ENCODE peak calls at places on chromosomes 11 and 22, in eight cellular contexts. One of them, this sample, is unnamed.

GRCh38 chr22:12601870-12602779 is 2925.9 kb upstream of the OR11H1 start:
- DNase-seq in non-pigmented ciliary epithelial cell: no peak
- DNase-seq in CD8-positive, alpha-beta T cell: no peak
- DNase-seq in cardiac fibroblast: no peak
- DNase-seq in BJ: no peak
- DNase-seq in RWPE1: no peak
- DNase-seq in T47D: peak
- DNase-seq in stimulated activated CD8-positive, alpha-beta memory T cell treated with anti-CD3 and anti-CD28 coated beads, Interleukin-2, amount 100 ng/mL, for 48 hours: no peak
- DNase-seq in this sample: no peak

GRCh38 chr11:80462211-80462610 is 1021.4 kb upstream of the TENM4 start:
- DNase-seq in RWPE1: peak
- DNase-seq in cardiac fibroblast: peak
- DNase-seq in T47D: no peak
- DNase-seq in stimulated activated CD8-positive, alpha-beta memory T cell treated with anti-CD3 and anti-CD28 coated beads, Interleukin-2, amount 100 ng/mL, for 48 hours: no peak
- DNase-seq in BJ: no peak
- DNase-seq in non-pigmented ciliary epithelial cell: peak
- DNase-seq in CD8-positive, alpha-beta T cell: no peak
- DNase-seq in this sample: no peak

GRCh38 chr11:2466069-2466801 is 21.4 kb downstream of the KCNQ1 start:
- DNase-seq in stimulated activated CD8-positive, alpha-beta memory T cell treated with anti-CD3 and anti-CD28 coated beads, Interleukin-2, amount 100 ng/mL, for 48 hours: no peak
- DNase-seq in cardiac fibroblast: no peak
- DNase-seq in RWPE1: no peak
- DNase-seq in non-pigmented ciliary epithelial cell: no peak
- DNase-seq in CD8-positive, alpha-beta T cell: no peak
- DNase-seq in BJ: no peak
- DNase-seq in T47D: no peak
- DNase-seq in this sample: no peak

GRCh38 chr11:131235328-131236298 is 134.8 kb upstream of the NTM start:
- DNase-seq in CD8-positive, alpha-beta T cell: no peak
- DNase-seq in RWPE1: no peak
- DNase-seq in cardiac fibroblast: no peak
- DNase-seq in BJ: no peak
- DNase-seq in T47D: no peak
- DNase-seq in stimulated activated CD8-positive, alpha-beta memory T cell treated with anti-CD3 and anti-CD28 coated beads, Interleukin-2, amount 100 ng/mL, for 48 hours: no peak
- DNase-seq in non-pigmented ciliary epithelial cell: no peak
- DNase-seq in this sample: no peak

GRCh38 chr11:23112987-23113886 is 253.0 kb upstream of the CCDC179 start:
- DNase-seq in BJ: no peak
- DNase-seq in CD8-positive, alpha-beta T cell: no peak
- DNase-seq in stimulated activated CD8-positive, alpha-beta memory T cell treated with anti-CD3 and anti-CD28 coated beads, Interleukin-2, amount 100 ng/mL, for 48 hours: no peak
- DNase-seq in cardiac fibroblast: peak
- DNase-seq in non-pigmented ciliary epithelial cell: no peak
- DNase-seq in RWPE1: peak
- DNase-seq in T47D: peak
- DNase-seq in this sample: peak

GRCh38 chr11:67983916-67984315 is 20.0 kb downstream of the UNC93B1 start:
- DNase-seq in non-pigmented ciliary epithelial cell: no peak
- DNase-seq in stimulated activated CD8-positive, alpha-beta memory T cell treated with anti-CD3 and anti-CD28 coated beads, Interleukin-2, amount 100 ng/mL, for 48 hours: no peak
- DNase-seq in BJ: no peak
- DNase-seq in cardiac fibroblast: no peak
- DNase-seq in T47D: no peak
- DNase-seq in CD8-positive, alpha-beta T cell: no peak
- DNase-seq in RWPE1: no peak
- DNase-seq in this sample: no peak

GRCh38 chr22:43516996-43517635 is 105.3 kb downstream of the MPPED1 start:
- DNase-seq in cardiac fibroblast: no peak
- DNase-seq in T47D: no peak
- DNase-seq in non-pigmented ciliary epithelial cell: no peak
- DNase-seq in BJ: no peak
- DNase-seq in CD8-positive, alpha-beta T cell: no peak
- DNase-seq in stimulated activated CD8-positive, alpha-beta memory T cell treated with anti-CD3 and anti-CD28 coated beads, Interleukin-2, amount 100 ng/mL, for 48 hours: no peak
- DNase-seq in RWPE1: no peak
- DNase-seq in this sample: no peak

GRCh38 chr22:36162127-36163034 is 1.8 kb upstream of the APOL3 start:
- DNase-seq in RWPE1: no peak
- DNase-seq in stimulated activated CD8-positive, alpha-beta memory T cell treated with anti-CD3 and anti-CD28 coated beads, Interleukin-2, amount 100 ng/mL, for 48 hours: no peak
- DNase-seq in non-pigmented ciliary epithelial cell: no peak
- DNase-seq in BJ: no peak
- DNase-seq in T47D: no peak
- DNase-seq in CD8-positive, alpha-beta T cell: peak
- DNase-seq in cardiac fibroblast: no peak
- DNase-seq in this sample: no peak

GRCh38 chr22:39432361-39432811 is 24.4 kb upstream of the MGAT3 start:
- DNase-seq in non-pigmented ciliary epithelial cell: no peak
- DNase-seq in BJ: no peak
- DNase-seq in cardiac fibroblast: no peak
- DNase-seq in stimulated activated CD8-positive, alpha-beta memory T cell treated with anti-CD3 and anti-CD28 coated beads, Interleukin-2, amount 100 ng/mL, for 48 hours: no peak
- DNase-seq in CD8-positive, alpha-beta T cell: no peak
- DNase-seq in T47D: no peak
- DNase-seq in RWPE1: no peak
- DNase-seq in this sample: no peak

GRCh38 chr11:125245299-125245698 is 80.7 kb downstream of the PKNOX2 start:
- DNase-seq in BJ: no peak
- DNase-seq in T47D: no peak
- DNase-seq in cardiac fibroblast: no peak
- DNase-seq in RWPE1: no peak
- DNase-seq in stimulated activated CD8-positive, alpha-beta memory T cell treated with anti-CD3 and anti-CD28 coated beads, Interleukin-2, amount 100 ng/mL, for 48 hours: no peak
- DNase-seq in CD8-positive, alpha-beta T cell: no peak
- DNase-seq in non-pigmented ciliary epithelial cell: no peak
- DNase-seq in this sample: no peak

GRCh38 chr11:132409591-132410375 is 1039.4 kb downstream of the NTM start:
- DNase-seq in RWPE1: no peak
- DNase-seq in BJ: no peak
- DNase-seq in non-pigmented ciliary epithelial cell: no peak
- DNase-seq in CD8-positive, alpha-beta T cell: no peak
- DNase-seq in stimulated activated CD8-positive, alpha-beta memory T cell treated with anti-CD3 and anti-CD28 coated beads, Interleukin-2, amount 100 ng/mL, for 48 hours: no peak
- DNase-seq in cardiac fibroblast: no peak
- DNase-seq in T47D: no peak
- DNase-seq in this sample: no peak

GRCh38 chr11:110196241-110196754 is 100.1 kb downstream of the RDX start:
- DNase-seq in T47D: no peak
- DNase-seq in RWPE1: peak
- DNase-seq in CD8-positive, alpha-beta T cell: no peak
- DNase-seq in BJ: peak
- DNase-seq in stimulated activated CD8-positive, alpha-beta memory T cell treated with anti-CD3 and anti-CD28 coated beads, Interleukin-2, amount 100 ng/mL, for 48 hours: no peak
- DNase-seq in cardiac fibroblast: peak
- DNase-seq in non-pigmented ciliary epithelial cell: peak
- DNase-seq in this sample: no peak

GRCh38 chr11:6321961-6322362 is 1.7 kb upstream of the CAVIN3 start:
- DNase-seq in cardiac fibroblast: peak
- DNase-seq in non-pigmented ciliary epithelial cell: no peak
- DNase-seq in BJ: peak
- DNase-seq in RWPE1: peak
- DNase-seq in T47D: no peak
- DNase-seq in CD8-positive, alpha-beta T cell: no peak
- DNase-seq in stimulated activated CD8-positive, alpha-beta memory T cell treated with anti-CD3 and anti-CD28 coated beads, Interleukin-2, amount 100 ng/mL, for 48 hours: no peak
- DNase-seq in this sample: no peak

GRCh38 chr11:108289699-108290098 is 66.8 kb downstream of the ATM start:
- DNase-seq in cardiac fibroblast: no peak
- DNase-seq in T47D: no peak
- DNase-seq in BJ: no peak
- DNase-seq in stimulated activated CD8-positive, alpha-beta memory T cell treated with anti-CD3 and anti-CD28 coated beads, Interleukin-2, amount 100 ng/mL, for 48 hours: no peak
- DNase-seq in RWPE1: no peak
- DNase-seq in CD8-positive, alpha-beta T cell: no peak
- DNase-seq in non-pigmented ciliary epithelial cell: no peak
- DNase-seq in this sample: no peak

GRCh38 chr11:118792642-118793124 is 1.7 kb upstream of the DDX6 start:
- DNase-seq in cardiac fibroblast: peak
- DNase-seq in T47D: peak
- DNase-seq in non-pigmented ciliary epithelial cell: peak
- DNase-seq in stimulated activated CD8-positive, alpha-beta memory T cell treated with anti-CD3 and anti-CD28 coated beads, Interleukin-2, amount 100 ng/mL, for 48 hours: peak
- DNase-seq in BJ: peak
- DNase-seq in RWPE1: peak
- DNase-seq in CD8-positive, alpha-beta T cell: peak
- DNase-seq in this sample: peak

GRCh38 chr11:110028904-110029303 is 64.3 kb upstream of the ZC3H12C start:
- DNase-seq in cardiac fibroblast: no peak
- DNase-seq in BJ: no peak
- DNase-seq in stimulated activated CD8-positive, alpha-beta memory T cell treated with anti-CD3 and anti-CD28 coated beads, Interleukin-2, amount 100 ng/mL, for 48 hours: no peak
- DNase-seq in RWPE1: no peak
- DNase-seq in CD8-positive, alpha-beta T cell: no peak
- DNase-seq in T47D: no peak
- DNase-seq in non-pigmented ciliary epithelial cell: no peak
- DNase-seq in this sample: no peak

GRCh38 chr11:13776134-13776815 is 107.8 kb downstream of the FAR1 start:
- DNase-seq in T47D: no peak
- DNase-seq in BJ: no peak
- DNase-seq in non-pigmented ciliary epithelial cell: no peak
- DNase-seq in stimulated activated CD8-positive, alpha-beta memory T cell treated with anti-CD3 and anti-CD28 coated beads, Interleukin-2, amount 100 ng/mL, for 48 hours: no peak
- DNase-seq in RWPE1: no peak
- DNase-seq in CD8-positive, alpha-beta T cell: peak
- DNase-seq in cardiac fibroblast: no peak
- DNase-seq in this sample: peak

GRCh38 chr22:30680998-30681770 is 13.5 kb upstream of the OSBP2 start:
- DNase-seq in BJ: no peak
- DNase-seq in non-pigmented ciliary epithelial cell: no peak
- DNase-seq in cardiac fibroblast: no peak
- DNase-seq in CD8-positive, alpha-beta T cell: no peak
- DNase-seq in RWPE1: no peak
- DNase-seq in T47D: no peak
- DNase-seq in stimulated activated CD8-positive, alpha-beta memory T cell treated with anti-CD3 and anti-CD28 coated beads, Interleukin-2, amount 100 ng/mL, for 48 hours: no peak
- DNase-seq in this sample: no peak

GRCh38 chr11:109911488-109911887 is 181.7 kb upstream of the ZC3H12C start:
- DNase-seq in stimulated activated CD8-positive, alpha-beta memory T cell treated with anti-CD3 and anti-CD28 coated beads, Interleukin-2, amount 100 ng/mL, for 48 hours: no peak
- DNase-seq in CD8-positive, alpha-beta T cell: no peak
- DNase-seq in BJ: no peak
- DNase-seq in T47D: no peak
- DNase-seq in cardiac fibroblast: peak
- DNase-seq in RWPE1: no peak
- DNase-seq in non-pigmented ciliary epithelial cell: no peak
- DNase-seq in this sample: no peak

GRCh38 chr22:37896181-37896592 is 9.9 kb upstream of the MICALL1 start:
- DNase-seq in cardiac fibroblast: peak
- DNase-seq in RWPE1: peak
- DNase-seq in stimulated activated CD8-positive, alpha-beta memory T cell treated with anti-CD3 and anti-CD28 coated beads, Interleukin-2, amount 100 ng/mL, for 48 hours: no peak
- DNase-seq in T47D: no peak
- DNase-seq in non-pigmented ciliary epithelial cell: no peak
- DNase-seq in CD8-positive, alpha-beta T cell: peak
- DNase-seq in BJ: no peak
- DNase-seq in this sample: no peak

GRCh38 chr11:111320728-111321568 is 22.6 kb downstream of the POU2AF3 start:
- DNase-seq in cardiac fibroblast: no peak
- DNase-seq in CD8-positive, alpha-beta T cell: no peak
- DNase-seq in non-pigmented ciliary epithelial cell: no peak
- DNase-seq in RWPE1: no peak
- DNase-seq in BJ: no peak
- DNase-seq in T47D: no peak
- DNase-seq in stimulated activated CD8-positive, alpha-beta memory T cell treated with anti-CD3 and anti-CD28 coated beads, Interleukin-2, amount 100 ng/mL, for 48 hours: no peak
- DNase-seq in this sample: no peak